ENCODE peak calls at places on chromosome 9, in six cellular contexts. One of them, this sample, is unnamed.

GRCh38 chr9:11064853-11065252 is 452.1 kb upstream of the PTPRD start:
- DNase-seq in ovary: no peak
- DNase-seq in spleen: no peak
- DNase-seq in tibial nerve: no peak
- DNase-seq in IMR-90: no peak
- DNase-seq in HCT116: no peak
- DNase-seq in this sample: peak

GRCh38 chr9:5140151-5140550 is 45.3 kb downstream of the INSL6 start:
- DNase-seq in IMR-90: peak
- DNase-seq in tibial nerve: no peak
- DNase-seq in HCT116: no peak
- DNase-seq in spleen: no peak
- DNase-seq in ovary: no peak
- DNase-seq in this sample: no peak

GRCh38 chr9:33221568-33221884 is 18.4 kb upstream of the SPINK4 start:
- DNase-seq in spleen: no peak
- DNase-seq in HCT116: no peak
- DNase-seq in IMR-90: no peak
- DNase-seq in tibial nerve: no peak
- DNase-seq in ovary: no peak
- DNase-seq in this sample: no peak

GRCh38 chr9:127057970-127058644 is 64.3 kb downstream of the ANGPTL2 start:
- DNase-seq in tibial nerve: no peak
- DNase-seq in ovary: no peak
- DNase-seq in IMR-90: peak
- DNase-seq in spleen: no peak
- DNase-seq in HCT116: no peak
- DNase-seq in this sample: no peak

GRCh38 chr9:38008168-38009034 is 60.6 kb downstream of the SHB start:
- DNase-seq in ovary: no peak
- DNase-seq in IMR-90: peak
- DNase-seq in HCT116: peak
- DNase-seq in spleen: no peak
- DNase-seq in tibial nerve: no peak
- DNase-seq in this sample: no peak

GRCh38 chr9:28001096-28001495 is 427.8 kb upstream of the C9orf72 start:
- DNase-seq in spleen: no peak
- DNase-seq in HCT116: no peak
- DNase-seq in ovary: no peak
- DNase-seq in tibial nerve: no peak
- DNase-seq in IMR-90: no peak
- DNase-seq in this sample: no peak

GRCh38 chr9:127522727-127523126 is 71.4 kb downstream of the LRSAM1 start:
- DNase-seq in tibial nerve: no peak
- DNase-seq in spleen: no peak
- DNase-seq in ovary: no peak
- DNase-seq in HCT116: no peak
- DNase-seq in IMR-90: no peak
- DNase-seq in this sample: no peak

GRCh38 chr9:75130621-75131020 is 42.3 kb downstream of the OSTF1 start:
- DNase-seq in HCT116: no peak
- DNase-seq in spleen: no peak
- DNase-seq in IMR-90: peak
- DNase-seq in tibial nerve: no peak
- DNase-seq in ovary: no peak
- DNase-seq in this sample: no peak

GRCh38 chr9:99020786-99021436 is 77.2 kb downstream of the COL15A1 start:
- DNase-seq in IMR-90: no peak
- DNase-seq in spleen: no peak
- DNase-seq in tibial nerve: no peak
- DNase-seq in HCT116: no peak
- DNase-seq in ovary: no peak
- DNase-seq in this sample: no peak

GRCh38 chr9:7963026-7963425 is 163.4 kb upstream of the DMAC1 start:
- DNase-seq in IMR-90: no peak
- DNase-seq in HCT116: no peak
- DNase-seq in spleen: no peak
- DNase-seq in ovary: no peak
- DNase-seq in tibial nerve: no peak
- DNase-seq in this sample: no peak

GRCh38 chr9:125297917-125298316 is 36.3 kb downstream of the GAPVD1 start:
- DNase-seq in spleen: no peak
- DNase-seq in HCT116: no peak
- DNase-seq in IMR-90: no peak
- DNase-seq in ovary: no peak
- DNase-seq in tibial nerve: no peak
- DNase-seq in this sample: no peak

GRCh38 chr9:84875193-84875592 is 205.7 kb downstream of the NTRK2 start:
- DNase-seq in IMR-90: no peak
- DNase-seq in tibial nerve: no peak
- DNase-seq in spleen: no peak
- DNase-seq in HCT116: no peak
- DNase-seq in ovary: no peak
- DNase-seq in this sample: no peak

GRCh38 chr9:70156729-70157128 is 102.0 kb upstream of the SMC5 start:
- DNase-seq in HCT116: no peak
- DNase-seq in IMR-90: peak
- DNase-seq in ovary: no peak
- DNase-seq in spleen: no peak
- DNase-seq in tibial nerve: no peak
- DNase-seq in this sample: no peak

GRCh38 chr9:120663950-120664349 is 50.3 kb downstream of the MEGF9 start:
- DNase-seq in HCT116: no peak
- DNase-seq in spleen: no peak
- DNase-seq in IMR-90: no peak
- DNase-seq in tibial nerve: no peak
- DNase-seq in ovary: no peak
- DNase-seq in this sample: no peak

DNA sequence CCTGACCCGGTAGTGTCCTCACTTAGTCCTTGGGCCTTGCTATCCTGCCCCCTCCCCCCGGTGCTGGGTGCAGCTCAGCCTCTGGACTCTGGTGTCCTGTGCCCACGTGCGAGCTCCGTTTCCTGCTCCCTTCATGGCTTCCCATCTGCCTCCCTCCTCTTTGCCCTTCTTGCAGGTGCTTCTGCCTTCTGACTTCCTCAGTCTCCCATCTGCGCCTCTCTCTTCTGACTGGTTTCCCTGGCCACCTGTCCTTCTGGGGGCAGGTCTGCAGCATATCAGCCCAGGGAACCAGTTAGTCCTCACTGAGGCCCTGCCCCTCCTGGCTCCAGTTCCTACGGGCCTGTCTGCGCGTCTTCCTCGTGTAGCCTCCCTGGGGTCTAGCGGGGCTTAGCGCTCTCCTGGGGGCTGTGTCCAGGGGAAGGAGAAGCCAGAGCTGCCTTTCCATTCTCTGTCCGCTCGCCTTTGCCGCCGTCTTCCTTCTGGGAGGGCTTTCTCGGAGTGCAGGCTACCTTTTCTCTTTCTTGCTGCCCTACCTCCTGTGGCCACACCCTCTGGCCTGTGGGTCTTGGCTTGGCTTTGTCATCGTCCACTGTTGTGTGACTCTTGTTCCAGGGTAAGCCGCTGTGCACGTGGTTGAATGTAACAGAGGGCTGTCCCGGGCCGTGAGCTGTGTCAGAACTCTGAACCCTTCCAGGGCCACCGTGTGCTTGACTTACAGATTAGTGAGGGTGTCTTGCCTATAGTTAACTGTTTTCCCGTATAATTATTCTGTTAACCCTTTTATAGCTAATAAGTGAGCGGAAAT is 51.8 kb downstream of the EHMT1 start:
- DNase-seq in spleen: peak
- DNase-seq in HCT116: no peak
- DNase-seq in IMR-90: no peak
- DNase-seq in ovary: no peak
- DNase-seq in tibial nerve: no peak
- DNase-seq in this sample: peak
- TF ChIP-seq POLR2A in spleen: no peak
- TF ChIP-seq POLR2A in HCT116: no peak
- TF ChIP-seq POLR2A in IMR-90: no peak
- TF ChIP-seq POLR2A in ovary: no peak
- TF ChIP-seq POLR2A in tibial nerve: no peak
- TF ChIP-seq POLR2A in this sample: no peak

DNA sequence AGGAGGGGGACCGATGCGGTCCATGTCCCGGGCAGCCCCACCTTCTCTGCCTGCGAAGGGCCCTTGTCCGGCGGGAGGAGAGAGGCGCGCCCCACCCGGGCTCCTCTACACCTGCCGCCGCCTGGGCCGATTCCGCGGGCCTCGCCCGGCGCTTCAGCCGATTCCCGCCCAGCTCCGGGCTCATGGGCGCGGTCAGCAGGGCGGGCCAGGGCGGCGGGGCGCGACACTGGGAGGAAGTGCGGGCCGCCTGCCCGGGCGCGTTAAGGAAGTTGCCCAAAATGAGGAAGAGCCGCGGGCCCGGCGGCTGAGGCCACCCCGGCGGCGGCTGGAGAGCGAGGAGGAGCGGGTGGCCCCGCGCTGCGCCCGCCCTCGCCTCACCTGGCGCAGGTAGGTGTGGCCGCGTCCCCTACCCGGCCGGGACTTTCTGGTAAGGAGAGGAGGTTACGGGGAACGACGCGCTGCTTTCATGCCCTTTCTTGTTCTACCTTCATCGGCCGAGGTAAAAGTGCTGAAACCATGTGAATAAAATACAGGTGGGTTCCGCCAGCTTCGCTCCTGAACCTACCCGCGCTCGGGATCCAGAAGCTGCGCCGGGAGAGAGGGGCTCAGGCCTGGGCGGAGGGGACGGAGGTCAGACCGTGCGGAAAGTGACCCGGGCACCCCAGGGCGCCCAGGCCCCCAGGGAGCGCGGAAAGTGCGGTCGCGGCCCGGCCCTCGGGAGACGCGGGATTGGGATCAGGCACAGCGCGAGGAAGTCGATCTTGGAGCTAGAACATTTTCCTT is at the start of gene SYK:
- DNase-seq in ovary: no peak
- DNase-seq in tibial nerve: no peak
- DNase-seq in HCT116: no peak
- DNase-seq in spleen: peak
- DNase-seq in IMR-90: no peak
- DNase-seq in this sample: peak
- TF ChIP-seq POLR2A in ovary: no peak
- TF ChIP-seq POLR2A in tibial nerve: no peak
- TF ChIP-seq POLR2A in HCT116: no peak
- TF ChIP-seq POLR2A in spleen: peak
- TF ChIP-seq POLR2A in IMR-90: no peak
- TF ChIP-seq POLR2A in this sample: no peak

DNA sequence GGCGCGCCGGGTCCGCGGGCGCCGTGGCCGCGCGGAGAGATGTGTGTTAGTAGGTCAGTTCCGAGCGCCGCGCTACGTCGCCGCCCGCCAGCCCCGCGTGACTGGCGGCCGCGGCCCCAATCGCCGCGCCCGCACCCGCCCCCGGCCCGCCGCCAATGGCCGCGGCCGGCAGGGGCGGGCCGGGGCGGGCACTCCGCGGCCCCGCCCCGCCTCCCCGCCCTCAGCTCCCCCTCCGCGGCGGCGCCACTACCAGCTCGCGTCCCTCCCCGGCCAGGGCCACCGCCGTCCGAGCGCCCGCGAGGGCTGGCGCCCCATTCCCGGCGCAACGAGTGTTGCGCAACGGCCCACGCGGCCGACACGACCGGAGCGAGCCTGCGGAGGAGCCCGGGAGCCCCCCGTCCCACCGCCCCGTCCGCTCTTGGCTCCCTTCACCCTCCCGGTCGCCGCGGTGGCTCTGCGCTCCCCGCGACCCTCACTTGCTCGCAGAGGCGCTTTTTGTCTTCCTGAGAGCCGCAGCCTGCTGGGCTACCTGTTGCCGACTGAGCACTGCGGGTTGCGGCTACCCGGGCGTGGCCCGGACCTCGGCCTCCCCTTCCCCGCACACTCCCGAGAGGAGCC is at the start of gene NFIL3:
- DNase-seq in ovary: peak
- DNase-seq in HCT116: no peak
- DNase-seq in tibial nerve: peak
- DNase-seq in spleen: peak
- DNase-seq in IMR-90: peak
- DNase-seq in this sample: peak
- TF ChIP-seq POLR2A in ovary: peak
- TF ChIP-seq POLR2A in HCT116: peak
- TF ChIP-seq POLR2A in tibial nerve: peak
- TF ChIP-seq POLR2A in spleen: peak
- TF ChIP-seq POLR2A in IMR-90: peak
- TF ChIP-seq POLR2A in this sample: no peak

GRCh38 chr9:1880038-1880565 is 135.0 kb upstream of the SMARCA2 start:
- DNase-seq in ovary: no peak
- DNase-seq in IMR-90: no peak
- DNase-seq in tibial nerve: no peak
- DNase-seq in spleen: no peak
- DNase-seq in HCT116: no peak
- DNase-seq in this sample: no peak
- TF ChIP-seq POLR2A in ovary: no peak
- TF ChIP-seq POLR2A in IMR-90: no peak
- TF ChIP-seq POLR2A in tibial nerve: no peak
- TF ChIP-seq POLR2A in spleen: no peak
- TF ChIP-seq POLR2A in HCT116: no peak
- TF ChIP-seq POLR2A in this sample: no peak